ENCODE peak calls at places on chromosomes 6 and 20, in four cellular contexts. U is NCI-H748 treated with DMSO at 0.1 percent for 48 hours, B is IMR-90, N is skeletal muscle cell. F is an unnamed sample.
A peak's percentile ranks its signal among the peaks of the same experiment; 100 is the strongest.

GRCh38 chr20:63099426-63100267 is 92.9 kb upstream of the BHLHE23 start:
- DNase-seq in U (no peak), B (no peak), N (no peak), F (no peak)

GRCh38 chr6:39530201-39530759 is 194.9 kb downstream of the KIF6 start:
- DNase-seq in U (no peak), B (no peak), N (no peak), F (no peak)

GRCh38 chr20:12030470-12030869 is 112.8 kb downstream of the BTBD3 start:
- DNase-seq in U (peak; percentile 78), B (no peak), N (no peak), F (no peak)

GRCh38 chr20:48877299-48877698 is 44.2 kb upstream of the ARFGEF2 start:
- DNase-seq in U (no peak), B (no peak), N (no peak), F (no peak)

GRCh38 chr6:27026361-27026760 is 221.1 kb upstream of the PRSS16 start:
- DNase-seq in U (no peak), B (no peak), N (no peak), F (no peak)

GRCh38 chr6:74956559-74957428 is 249.1 kb downstream of the COL12A1 start:
- DNase-seq in U (no peak), B (no peak), N (no peak), F (no peak)

GRCh38 chr6:82183642-82184282 is 63.8 kb downstream of the IBTK start:
- DNase-seq in U (no peak), B (no peak), N (no peak), F (no peak)

GRCh38 chr20:58553841-58554240 is 38.6 kb upstream of the APCDD1L start:
- DNase-seq in U (no peak), B (peak; percentile 70), N (peak; percentile 75), F (no peak)

GRCh38 chr6:1379026-1379809 is 10.2 kb upstream of the FOXF2 start:
- DNase-seq in U (no peak), B (no peak), N (no peak), F (no peak)

GRCh38 chr20:45343867-45344721 is 4.1 kb downstream of the SDC4 start:
- DNase-seq in U (no peak), B (peak; percentile 93), N (peak; percentile 73), F (peak; percentile 76)

GRCh38 chr6:13511913-13512717 is 24.7 kb upstream of the GFOD1 start:
- DNase-seq in U (no peak), B (no peak), N (no peak), F (no peak)

GRCh38 chr20:53708129-53708968 is 114.7 kb upstream of the ZNF217 start:
- DNase-seq in U (no peak), B (peak; percentile 85), N (peak; percentile 80), F (peak; percentile 86)

GRCh38 chr20:33559994-33560393 is 70.1 kb downstream of the CBFA2T2 start:
- DNase-seq in U (no peak), B (no peak), N (no peak), F (no peak)

GRCh38 chr20:20710443-20710842 is 2.0 kb downstream of the RALGAPA2 start:
- DNase-seq in U (no peak), B (no peak), N (no peak), F (no peak)

GRCh38 chr20:14829897-14830296 is 492.5 kb upstream of the FLRT3 start:
- DNase-seq in U (peak; percentile 47), B (no peak), N (no peak), F (no peak)

GRCh38 chr20:13221673-13222318 is 722 bp downstream of the ISM1 start:
- DNase-seq in U (peak; percentile 71), B (peak; percentile 43), N (no peak), F (peak; percentile 81)

GRCh38 chr20:13260620-13261279 is 39.7 kb downstream of the ISM1 start:
- DNase-seq in U (no peak), B (no peak), N (no peak), F (no peak)

GRCh38 chr6:53496797-53497196 is 48.1 kb downstream of the GCLC start:
- DNase-seq in U (no peak), B (peak; percentile 94), N (peak; percentile 83), F (peak; percentile 78)

GRCh38 chr6:33597551-33598322 is 17.7 kb upstream of the BAK1 start:
- DNase-seq in U (no peak), B (no peak), N (no peak), F (no peak)

GRCh38 chr20:3123542-3123941 is 36.1 kb downstream of the FASTKD5 start:
- DNase-seq in U (peak; percentile 87), B (no peak), N (peak; percentile 29), F (no peak)

GRCh38 chr20:51366155-51366886 is 176.2 kb downstream of the NFATC2 start:
- DNase-seq in U (no peak), B (peak; percentile 100), N (peak; percentile 100), F (peak; percentile 93)

GRCh38 chr20:54086444-54087134 is 16.2 kb upstream of the BCAS1 start:
- DNase-seq in U (no peak), B (peak; percentile 57), N (peak; percentile 10), F (no peak)

GRCh38 chr20:50762435-50763201 is 31.2 kb downstream of the PARD6B start:
- DNase-seq in U (no peak), B (peak; percentile 76), N (no peak), F (peak; percentile 81)

GRCh38 chr20:35663813-35664543 is 722 bp downstream of the CPNE1 start:
- DNase-seq in U (peak; percentile 27), B (peak; percentile 6), N (no peak), F (peak; percentile 67)

GRCh38 chr6:140670013-140670412 is 1295.6 kb upstream of the CITED2 start:
- DNase-seq in U (no peak), B (peak; percentile 58), N (peak; percentile 10), F (no peak)

GRCh38 chr20:52496191-52496590 is 304.6 kb upstream of the ZFP64 start:
- DNase-seq in U (no peak), B (no peak), N (no peak), F (no peak)

GRCh38 chr20:38098952-38099351 is 65.4 kb downstream of the RPRD1B start:
- DNase-seq in U (no peak), B (no peak), N (no peak), F (no peak)

GRCh38 chr20:25508083-25508770 is 77.1 kb downstream of the NINL start:
- DNase-seq in U (no peak), B (peak; percentile 85), N (peak; percentile 74), F (peak; percentile 94)

GRCh38 chr6:156948807-156949206 is 171.6 kb downstream of the ARID1B start:
- DNase-seq in U (no peak), B (peak; percentile 97), N (no peak), F (peak; percentile 21)

GRCh38 chr6:94636780-94637385 is 940.5 kb upstream of the MANEA start:
- DNase-seq in U (peak; percentile 30), B (peak; percentile 1), N (no peak), F (peak; percentile 9)

GRCh38 chr6:40417031-40417430 is 170.1 kb downstream of the LRFN2 start:
- DNase-seq in U (no peak), B (no peak), N (no peak), F (no peak)

GRCh38 chr6:80832337-80832736 is 725.9 kb downstream of the BCKDHB start:
- DNase-seq in U (no peak), B (no peak), N (no peak), F (no peak)

GRCh38 chr6:37680668-37681067 is 17.0 kb downstream of the MDGA1 start:
- DNase-seq in U (no peak), B (no peak), N (no peak), F (no peak)

GRCh38 chr6:28747631-28748157 is 176.1 kb downstream of the TRIM27 start:
- DNase-seq in U (peak; percentile 98), B (peak; percentile 84), N (peak; percentile 4), F (peak; percentile 93)

GRCh38 chr6:84596488-84596887 is 167.9 kb downstream of the TBX18 start:
- DNase-seq in U (no peak), B (no peak), N (no peak), F (no peak)

GRCh38 chr6:55528624-55529023 is 50.4 kb downstream of the HMGCLL1 start:
- DNase-seq in U (no peak), B (peak; percentile 37), N (peak; percentile 7), F (peak; percentile 42)

GRCh38 chr6:122798099-122798641 is 9.1 kb downstream of the SMPDL3A start:
- DNase-seq in U (peak; percentile 29), B (peak; percentile 84), N (peak; percentile 74), F (peak; percentile 96)

GRCh38 chr20:37627060-37627766 is 66.6 kb upstream of the CTNNBL1 start:
- DNase-seq in U (no peak), B (peak; percentile 55), N (peak; percentile 4), F (peak; percentile 58)

GRCh38 chr20:1818895-1819294 is 76.3 kb upstream of the SIRPA start:
- DNase-seq in U (no peak), B (no peak), N (no peak), F (no peak)

GRCh38 chr6:145733770-145734169 is 1.6 kb downstream of the EPM2A start:
- DNase-seq in U (peak; percentile 17), B (peak; percentile 2), N (no peak), F (peak; percentile 15)